ENCODE peak calls at places on chromosomes 6 and 20, in nine cellular contexts. S is NCI-H774; F is stimulated activated CD4-positive, alpha-beta T cell treated with anti-CD3 and anti-CD28 coated beads, Interleukin-15, amount 100 ng/mL, for 1 hour; W is fibroblast of the conjunctiva; B is LoVo; J is adipocyte; Z is GM12891; I is GDM1; D is immature natural killer cell. G is an unnamed sample.

GRCh38 chr6:27096834-27097511 is 150.5 kb upstream of the PRSS16 start:
- DNase-seq in F (no peak), S (no peak), B (no peak), I (no peak), Z (no peak), J (peak; percentile 52), D (no peak), W (peak; percentile 57), G (peak; percentile 9)

GRCh38 chr6:45222380-45222779 is 105.8 kb upstream of the RUNX2 start:
- DNase-seq in J (no peak), S (no peak), B (no peak), Z (no peak), F (no peak), W (no peak), I (no peak), D (no peak), G (no peak)

GRCh38 chr20:50223321-50223995 is 32.8 kb downstream of the CEBPB start:
- DNase-seq in Z (no peak), B (no peak), F (no peak), I (no peak), D (no peak), S (no peak), W (no peak), J (no peak), G (no peak)

GRCh38 chr6:167565884-167566491 is 241.1 kb downstream of the TTLL2 start:
- DNase-seq in I (no peak), J (no peak), F (no peak), S (no peak), B (no peak), D (no peak), Z (no peak), W (no peak), G (no peak)

GRCh38 chr6:169813969-169814368 is 62.5 kb downstream of the ERMARD start:
- DNase-seq in F (no peak), W (no peak), S (no peak), I (no peak), B (no peak), J (no peak), Z (no peak), D (no peak), G (no peak)

GRCh38 chr20:7152071-7152470 is 384.6 kb downstream of the BMP2 start:
- DNase-seq in Z (no peak), F (no peak), B (no peak), W (no peak), J (no peak), I (no peak), S (no peak), D (no peak), G (no peak)

GRCh38 chr20:18223399-18223798 is 64.9 kb upstream of the ZNF133 start:
- DNase-seq in F (no peak), Z (no peak), S (no peak), W (no peak), B (no peak), D (no peak), I (no peak), J (no peak), G (no peak)

GRCh38 chr20:45834797-45835161 is 1.2 kb downstream of the SNX21 start:
- DNase-seq in S (no peak), I (no peak), F (no peak), J (no peak), D (no peak), Z (no peak), W (no peak), B (no peak), G (no peak)

GRCh38 chr20:21739682-21740081 is 34.2 kb downstream of the PAX1 start:
- DNase-seq in F (no peak), W (no peak), S (no peak), I (no peak), B (no peak), D (no peak), Z (no peak), J (no peak), G (no peak)

GRCh38 chr6:133835901-133836300 is 53.0 kb upstream of the TCF21 start:
- DNase-seq in F (no peak), D (no peak), Z (no peak), J (peak; percentile 65), I (no peak), W (peak; percentile 22), B (no peak), S (no peak), G (no peak)

GRCh38 chr20:10492065-10492464 is 57.0 kb downstream of the SLX4IP start:
- DNase-seq in W (no peak), Z (no peak), J (peak; percentile 48), F (no peak), I (no peak), D (no peak), B (no peak), S (no peak), G (no peak)

GRCh38 chr6:111602481-111603404 is 2.9 kb downstream of the TRAF3IP2 start:
- DNase-seq in W (peak; percentile 48), I (no peak), D (no peak), J (peak; percentile 88), Z (no peak), B (no peak), F (no peak), S (no peak), G (no peak)

G was measured in astrocyte of the cerebellum.